ENCODE peak calls at places on chromosomes 1 and 21, in four cellular contexts. J, I, K and N are unnamed samples.

GRCh38 chr1:200654660-200655059 is 15.0 kb downstream of the DDX59 start:
- DNase-seq in J (no peak), I (no peak), K (no peak), N (no peak)

GRCh38 chr1:3060601-3061551 is 8.1 kb upstream of the PRDM16 start:
- DNase-seq in J (no peak), I (no peak), K (no peak), N (no peak)

GRCh38 chr1:212728606-212729005 is 29.0 kb upstream of the BATF3 start:
- DNase-seq in J (no peak), I (no peak), K (no peak), N (no peak)

GRCh38 chr21:15140321-15141019 is 75.7 kb upstream of the NRIP1 start:
- DNase-seq in J (no peak), I (no peak), K (peak), N (no peak)

GRCh38 chr1:8382608-8383525 is 65.0 kb downstream of the SLC45A1 start:
- DNase-seq in J (no peak), I (no peak), K (no peak), N (no peak)

GRCh38 chr1:240149488-240150094 is 57.9 kb downstream of the FMN2 start:
- DNase-seq in J (peak), I (peak), K (peak), N (peak)

GRCh38 chr1:61448934-61449368 is 276.0 kb downstream of the TM2D1 start:
- DNase-seq in J (no peak), I (no peak), K (no peak), N (no peak)

GRCh38 chr1:173561263-173561662 is 41.6 kb downstream of the SLC9C2 start:
- DNase-seq in J (no peak), I (no peak), K (no peak), N (no peak)

GRCh38 chr1:91546301-91546581 is 45.6 kb downstream of the CDC7 start:
- DNase-seq in J (no peak), I (no peak), K (no peak), N (no peak)

GRCh38 chr1:154869351-154870116 is 547 bp downstream of the KCNN3 start:
- DNase-seq in J (no peak), I (no peak), K (peak), N (no peak)

GRCh38 chr1:44411861-44412260 is 6.8 kb downstream of the RNF220 start:
- DNase-seq in J (no peak), I (no peak), K (no peak), N (no peak)

GRCh38 chr1:44417351-44418021 is 12.4 kb downstream of the RNF220 start:
- DNase-seq in J (peak), I (peak), K (peak), N (no peak)

GRCh38 chr1:44416408-44416807 is 11.4 kb downstream of the RNF220 start:
- DNase-seq in J (no peak), I (no peak), K (no peak), N (no peak)

GRCh38 chr1:44412591-44412990 is 7.5 kb downstream of the RNF220 start:
- DNase-seq in J (no peak), I (no peak), K (no peak), N (no peak)

DNA sequence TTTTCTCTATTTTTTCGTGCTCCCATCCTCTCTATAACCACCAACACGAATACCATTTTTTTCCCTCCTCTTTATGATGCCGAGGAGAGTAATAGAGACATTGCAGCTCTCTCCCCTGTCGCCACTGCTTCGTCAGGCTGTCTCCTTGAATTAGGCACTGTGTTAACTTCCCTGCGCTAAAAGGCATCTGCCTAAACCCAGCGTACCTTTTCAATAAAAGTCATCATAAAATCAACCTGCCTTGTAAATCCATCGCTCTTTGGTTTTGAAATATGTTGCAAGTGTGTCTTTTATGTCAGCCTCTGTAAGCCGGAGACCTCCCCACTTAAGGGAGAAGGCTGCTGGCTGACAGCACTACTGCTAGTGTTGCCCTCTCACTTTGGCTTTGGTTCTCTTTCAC is 8.7 kb downstream of the RNF220 start:
- DNase-seq in J (no peak), I (no peak), K (no peak), N (no peak)
- TF ChIP-seq EZH2 in J (no peak), I (peak), K (no peak), N (no peak)

DNA sequence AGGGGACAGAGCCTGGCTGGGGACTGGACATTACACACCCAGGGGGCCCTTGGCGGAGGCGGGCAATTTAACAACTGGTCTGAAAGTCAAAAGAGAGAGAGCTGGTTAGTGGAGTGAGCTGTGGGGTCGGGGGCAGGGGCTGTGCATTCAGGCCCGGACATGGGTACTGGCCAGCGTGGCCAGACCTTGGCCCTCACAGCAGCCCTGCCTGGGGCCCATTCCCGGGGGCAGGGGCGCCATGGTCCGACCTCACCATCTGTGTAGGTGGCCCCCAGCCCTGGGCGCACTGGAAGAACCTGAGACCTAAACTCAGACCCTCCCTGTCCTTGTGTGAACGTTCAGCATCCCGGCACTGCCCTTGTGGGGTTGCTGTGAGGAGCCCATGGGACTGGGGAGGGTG is 5.0 kb downstream of the CLDN19 start:
- DNase-seq in J (no peak), I (no peak), K (no peak), N (no peak)
- TF ChIP-seq POLR2AphosphoS5 in J (no peak), I (no peak), K (no peak), N (no peak)

GRCh38 chr1:63319069-63320023 is 3.0 kb upstream of the FOXD3 start:
- DNase-seq in J (peak), I (no peak), K (no peak), N (no peak)

GRCh38 chr1:63316540-63316939 is 5.8 kb upstream of the FOXD3 start:
- DNase-seq in J (peak), I (no peak), K (no peak), N (no peak)

GRCh38 chr1:63318255-63319068 is 3.9 kb upstream of the FOXD3 start:
- DNase-seq in J (peak), I (no peak), K (no peak), N (no peak)

GRCh38 chr1:63317007-63317813 is 5.2 kb upstream of the FOXD3 start:
- DNase-seq in J (peak), I (peak), K (peak), N (no peak)

DNA sequence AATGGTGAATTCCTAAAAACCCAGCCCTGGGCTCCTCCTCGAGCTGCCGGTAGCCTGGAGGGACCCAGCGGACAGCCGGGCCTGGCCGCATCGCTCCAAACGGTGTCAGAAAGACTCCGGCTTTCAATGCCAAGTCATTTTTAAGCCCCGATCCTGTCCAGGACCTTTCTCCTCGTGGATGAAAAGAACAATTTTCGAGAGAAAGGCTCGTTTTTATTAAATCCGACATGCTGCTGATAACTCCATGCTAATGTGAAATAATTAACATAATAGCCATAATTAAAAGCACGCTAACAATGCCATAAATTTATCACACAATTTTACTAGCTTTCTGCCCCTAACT is 4.6 kb upstream of the FOXD3 start:
- DNase-seq in J (peak), I (no peak), K (no peak), N (no peak)
- TF ChIP-seq EZH2 in J (no peak), I (no peak), K (peak), N (no peak)

GRCh38 chr1:6162341-6162740 is 17.8 kb downstream of the CHD5 start:
- DNase-seq in J (no peak), I (no peak), K (no peak), N (no peak)

GRCh38 chr1:6158181-6158580 is 21.9 kb downstream of the CHD5 start:
- DNase-seq in J (no peak), I (no peak), K (no peak), N (no peak)

GRCh38 chr1:6154525-6155319 is 25.4 kb downstream of the CHD5 start:
- DNase-seq in J (no peak), I (no peak), K (no peak), N (no peak)

GRCh38 chr1:6157132-6157527 is 23.0 kb downstream of the CHD5 start:
- DNase-seq in J (no peak), I (no peak), K (no peak), N (no peak)

DNA sequence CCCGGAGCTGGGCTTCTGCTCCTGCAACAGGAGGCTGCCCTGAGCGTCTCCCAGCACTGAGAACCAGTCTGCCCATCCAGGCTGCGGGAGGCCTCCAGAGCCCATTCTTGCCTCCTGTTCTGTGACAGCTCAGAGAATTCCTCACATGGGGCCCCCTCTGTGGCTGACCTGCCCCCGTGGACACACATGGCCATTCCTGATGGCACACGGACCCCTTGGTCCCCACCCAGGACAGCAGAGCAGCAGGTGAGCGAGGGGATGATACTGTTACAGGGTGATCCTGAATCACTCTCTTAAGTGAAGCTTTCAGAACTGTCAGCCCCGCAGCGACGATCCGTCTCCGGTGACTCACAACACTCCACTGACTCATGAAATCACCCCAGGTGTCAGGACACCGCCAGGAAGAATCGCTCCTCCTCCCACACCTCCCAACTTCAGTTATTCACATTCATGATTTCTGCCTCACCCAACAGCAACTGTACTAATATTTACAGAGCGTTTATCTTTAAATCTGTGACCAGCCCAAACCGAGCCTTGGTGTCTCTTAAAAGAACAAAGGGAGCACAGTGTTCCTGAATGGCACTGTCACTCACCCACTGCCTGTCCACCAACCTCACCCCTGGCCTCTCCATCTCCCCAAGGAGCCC is 22.5 kb downstream of the CHD5 start:
- DNase-seq in J (no peak), I (peak), K (no peak), N (no peak)
- TF ChIP-seq POLR2AphosphoS5 in J (no peak), I (no peak), K (no peak), N (no peak)

DNA sequence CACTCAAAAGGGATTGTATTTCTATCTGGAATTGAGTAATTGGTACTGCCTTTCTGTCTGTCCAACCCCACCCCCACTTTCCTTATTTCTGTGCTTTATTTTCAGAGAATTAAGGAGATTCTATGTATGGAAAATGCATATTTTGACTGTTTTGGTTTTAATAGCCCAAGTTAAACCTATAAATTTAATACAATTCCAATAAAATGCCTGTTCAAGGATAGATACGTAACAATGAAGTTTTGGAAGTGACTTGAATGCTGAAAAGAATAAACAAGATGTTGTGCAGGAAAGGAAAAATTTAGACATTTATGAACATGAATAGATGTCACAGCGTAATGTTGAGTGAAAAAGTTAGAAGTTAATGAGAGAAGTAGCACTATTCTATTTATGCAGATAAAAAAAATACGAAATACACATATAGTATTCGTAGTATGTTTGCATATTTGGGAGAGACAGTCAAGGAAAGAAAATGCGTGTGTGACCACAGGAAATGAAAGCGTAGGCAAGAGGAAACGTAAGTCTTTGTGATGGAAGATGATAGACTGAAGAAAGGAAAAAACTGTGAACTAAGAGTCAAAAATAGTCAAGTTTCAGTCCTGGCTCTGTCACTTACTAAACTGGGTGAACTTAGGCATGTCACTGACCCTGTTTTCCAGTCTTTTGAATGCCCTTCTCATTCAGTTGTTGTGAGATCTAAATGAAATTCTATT is 62.1 kb downstream of the MEF2D start:
- DNase-seq in J (no peak), I (no peak), K (no peak), N (no peak)
- TF ChIP-seq EZH2 in J (peak), I (no peak), K (no peak), N (no peak)

GRCh38 chr1:20178634-20179368 is 7.1 kb upstream of the UBXN10 start:
- DNase-seq in J (peak), I (no peak), K (no peak), N (no peak)
- TF ChIP-seq POLR2AphosphoS5 in J (no peak), I (no peak), K (no peak), N (no peak)